ENCODE peak calls at places on chromosomes 5 and 9, in five cellular contexts. One of them, this sample, is unnamed.
A peak's percentile ranks its signal among the peaks of the same experiment; 100 is the strongest.

GRCh38 chr5:88144219-88145040 is 124.2 kb downstream of the TMEM161B start:
- DNase-seq in esophagus squamous epithelium: no peak
- DNase-seq in uterus: no peak
- DNase-seq in coronary artery: no peak
- DNase-seq in astrocyte of the cerebellum: no peak
- DNase-seq in this sample: no peak

GRCh38 chr9:112546149-112547012 is 59.8 kb downstream of the KIAA1958 start:
- DNase-seq in esophagus squamous epithelium: no peak
- DNase-seq in uterus: no peak
- DNase-seq in coronary artery: no peak
- DNase-seq in astrocyte of the cerebellum: peak; percentile 54
- DNase-seq in this sample: no peak

GRCh38 chr5:32222723-32223470 is 48.8 kb upstream of the GOLPH3 start:
- DNase-seq in esophagus squamous epithelium: no peak
- DNase-seq in uterus: no peak
- DNase-seq in coronary artery: no peak
- DNase-seq in astrocyte of the cerebellum: no peak
- DNase-seq in this sample: no peak

GRCh38 chr9:132634327-132634726 is 35.5 kb downstream of the DDX31 start:
- DNase-seq in esophagus squamous epithelium: no peak
- DNase-seq in uterus: no peak
- DNase-seq in coronary artery: no peak
- DNase-seq in astrocyte of the cerebellum: no peak
- DNase-seq in this sample: no peak

GRCh38 chr5:83323557-83323956 is 148.0 kb upstream of the VCAN start:
- DNase-seq in esophagus squamous epithelium: no peak
- DNase-seq in uterus: no peak
- DNase-seq in coronary artery: no peak
- DNase-seq in astrocyte of the cerebellum: no peak
- DNase-seq in this sample: no peak

GRCh38 chr5:99763021-99763814 is 772.0 kb upstream of the FAM174A start:
- DNase-seq in esophagus squamous epithelium: no peak
- DNase-seq in uterus: no peak
- DNase-seq in coronary artery: no peak
- DNase-seq in astrocyte of the cerebellum: no peak
- DNase-seq in this sample: no peak

GRCh38 chr5:66540078-66540477 is 56.1 kb upstream of the MAST4 start:
- DNase-seq in esophagus squamous epithelium: no peak
- DNase-seq in uterus: no peak
- DNase-seq in coronary artery: no peak
- DNase-seq in astrocyte of the cerebellum: no peak
- DNase-seq in this sample: no peak

GRCh38 chr9:90858505-90858904 is 56.9 kb downstream of the SYK start:
- DNase-seq in esophagus squamous epithelium: no peak
- DNase-seq in uterus: no peak
- DNase-seq in coronary artery: no peak
- DNase-seq in astrocyte of the cerebellum: no peak
- DNase-seq in this sample: no peak

GRCh38 chr9:88773627-88774244 is 217.5 kb upstream of the S1PR3 start:
- DNase-seq in esophagus squamous epithelium: no peak
- DNase-seq in uterus: no peak
- DNase-seq in coronary artery: no peak
- DNase-seq in astrocyte of the cerebellum: no peak
- DNase-seq in this sample: peak; percentile 43

GRCh38 chr5:5795074-5795779 is 372.8 kb downstream of the ICE1 start:
- DNase-seq in esophagus squamous epithelium: no peak
- DNase-seq in uterus: no peak
- DNase-seq in coronary artery: no peak
- DNase-seq in astrocyte of the cerebellum: no peak
- DNase-seq in this sample: no peak

GRCh38 chr5:83726912-83727311 is 6.3 kb upstream of the HAPLN1 start:
- DNase-seq in esophagus squamous epithelium: no peak
- DNase-seq in uterus: no peak
- DNase-seq in coronary artery: no peak
- DNase-seq in astrocyte of the cerebellum: peak; percentile 39
- DNase-seq in this sample: no peak

GRCh38 chr9:129889936-129890717 is 54.9 kb downstream of the USP20 start:
- DNase-seq in esophagus squamous epithelium: no peak
- DNase-seq in uterus: no peak
- DNase-seq in coronary artery: no peak
- DNase-seq in astrocyte of the cerebellum: no peak
- DNase-seq in this sample: no peak

GRCh38 chr5:125679522-125679921 is 743.7 kb upstream of the GRAMD2B start:
- DNase-seq in esophagus squamous epithelium: no peak
- DNase-seq in uterus: no peak
- DNase-seq in coronary artery: no peak
- DNase-seq in astrocyte of the cerebellum: no peak
- DNase-seq in this sample: no peak

GRCh38 chr5:146425023-146425422 is 22.1 kb upstream of the TCERG1 start:
- DNase-seq in esophagus squamous epithelium: no peak
- DNase-seq in uterus: no peak
- DNase-seq in coronary artery: no peak
- DNase-seq in astrocyte of the cerebellum: no peak
- DNase-seq in this sample: no peak

GRCh38 chr5:82159014-82159413 is 119.1 kb downstream of the RPS23 start:
- DNase-seq in esophagus squamous epithelium: no peak
- DNase-seq in uterus: no peak
- DNase-seq in coronary artery: no peak
- DNase-seq in astrocyte of the cerebellum: no peak
- DNase-seq in this sample: peak; percentile 84

GRCh38 chr5:73333944-73334703 is 114.5 kb downstream of the FOXD1 start:
- DNase-seq in esophagus squamous epithelium: no peak
- DNase-seq in uterus: no peak
- DNase-seq in coronary artery: no peak
- DNase-seq in astrocyte of the cerebellum: no peak
- DNase-seq in this sample: no peak

GRCh38 chr9:113484258-113484730 is 20.8 kb downstream of the RGS3 start:
- DNase-seq in esophagus squamous epithelium: no peak
- DNase-seq in uterus: peak; percentile 63
- DNase-seq in coronary artery: peak; percentile 79
- DNase-seq in astrocyte of the cerebellum: no peak
- DNase-seq in this sample: no peak

GRCh38 chr9:137218754-137219271 is 3.2 kb downstream of the RNF208 start:
- DNase-seq in esophagus squamous epithelium: no peak
- DNase-seq in uterus: no peak
- DNase-seq in coronary artery: no peak
- DNase-seq in astrocyte of the cerebellum: no peak
- DNase-seq in this sample: no peak

GRCh38 chr5:34652916-34653315 is 3.2 kb upstream of the RAI14 start:
- DNase-seq in esophagus squamous epithelium: no peak
- DNase-seq in uterus: no peak
- DNase-seq in coronary artery: no peak
- DNase-seq in astrocyte of the cerebellum: peak; percentile 72
- DNase-seq in this sample: peak; percentile 33

GRCh38 chr9:96383165-96383939 is at the start of gene SLC35D2:
- DNase-seq in esophagus squamous epithelium: no peak
- DNase-seq in uterus: peak; percentile 47
- DNase-seq in coronary artery: peak; percentile 77
- DNase-seq in astrocyte of the cerebellum: no peak
- DNase-seq in this sample: no peak

GRCh38 chr9:22911632-22912031 is 465.0 kb downstream of the DMRTA1 start:
- DNase-seq in esophagus squamous epithelium: no peak
- DNase-seq in uterus: no peak
- DNase-seq in coronary artery: no peak
- DNase-seq in astrocyte of the cerebellum: no peak
- DNase-seq in this sample: no peak

GRCh38 chr9:128341435-128341849 is 1.1 kb downstream of the SLC27A4 start:
- DNase-seq in esophagus squamous epithelium: no peak
- DNase-seq in uterus: peak; percentile 46
- DNase-seq in coronary artery: no peak
- DNase-seq in astrocyte of the cerebellum: no peak
- DNase-seq in this sample: no peak

GRCh38 chr5:180353963-180354574 is 933 bp upstream of the GFPT2 start:
- DNase-seq in esophagus squamous epithelium: no peak
- DNase-seq in uterus: no peak
- DNase-seq in coronary artery: no peak
- DNase-seq in astrocyte of the cerebellum: no peak
- DNase-seq in this sample: no peak
- H3K4me3 ChIP-seq in esophagus squamous epithelium: peak overlapping the region; percentile 51
- H3K4me3 ChIP-seq in uterus: peak overlapping the region; percentile 78
- H3K4me3 ChIP-seq in coronary artery: peak overlapping the region; percentile 87
- H3K4me3 ChIP-seq in astrocyte of the cerebellum: peak overlapping the region; percentile 86
- H3K4me3 ChIP-seq in this sample: peak overlapping the region; percentile 88

GRCh38 chr5:132260051-132260450 is 2.6 kb downstream of the PDLIM4 start:
- DNase-seq in esophagus squamous epithelium: no peak
- DNase-seq in uterus: peak; percentile 49
- DNase-seq in coronary artery: peak; percentile 69
- DNase-seq in astrocyte of the cerebellum: no peak
- DNase-seq in this sample: no peak
- H3K4me3 ChIP-seq in esophagus squamous epithelium: no peak overlapping the region
- H3K4me3 ChIP-seq in uterus: peak overlapping the region; percentile 80
- H3K4me3 ChIP-seq in coronary artery: peak overlapping the region; percentile 81
- H3K4me3 ChIP-seq in astrocyte of the cerebellum: peak overlapping the region; percentile 80
- H3K4me3 ChIP-seq in this sample: peak overlapping the region; percentile 83

DNA sequence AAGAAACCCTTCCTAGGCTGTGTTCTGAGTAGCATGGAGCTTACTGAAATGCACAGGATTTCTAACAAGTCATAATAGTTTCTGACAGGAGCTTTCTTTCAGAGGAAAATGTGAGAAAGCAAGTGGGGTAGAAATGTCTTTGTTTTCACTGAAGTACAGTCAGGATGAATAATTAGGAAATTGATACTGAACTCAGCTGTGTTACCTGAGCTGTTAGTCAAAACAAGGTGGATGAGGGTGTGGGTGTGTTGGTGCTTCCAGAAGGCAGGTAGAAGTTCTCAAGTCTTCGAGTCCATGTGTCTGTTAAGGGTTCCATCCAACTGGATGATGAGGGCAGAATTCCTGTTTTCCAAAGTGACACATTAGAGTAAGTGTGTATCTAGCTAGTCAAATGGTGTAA is 122.4 kb downstream of the BASP1 start:
- DNase-seq in esophagus squamous epithelium: no peak
- DNase-seq in uterus: no peak
- DNase-seq in coronary artery: no peak
- DNase-seq in astrocyte of the cerebellum: no peak
- DNase-seq in this sample: no peak
- H3K4me3 ChIP-seq in esophagus squamous epithelium: no peak overlapping the region
- H3K4me3 ChIP-seq in uterus: no peak overlapping the region
- H3K4me3 ChIP-seq in coronary artery: no peak overlapping the region
- H3K4me3 ChIP-seq in astrocyte of the cerebellum: no peak overlapping the region
- H3K4me3 ChIP-seq in this sample: no peak overlapping the region

GRCh38 chr9:134071149-134071548 is 3.3 kb upstream of the BRD3 start:
- DNase-seq in esophagus squamous epithelium: no peak
- DNase-seq in uterus: no peak
- DNase-seq in coronary artery: peak; percentile 62
- DNase-seq in astrocyte of the cerebellum: no peak
- DNase-seq in this sample: no peak

GRCh38 chr9:134069536-134070399 is 1.9 kb upstream of the BRD3 start:
- DNase-seq in esophagus squamous epithelium: no peak
- DNase-seq in uterus: no peak
- DNase-seq in coronary artery: peak; percentile 71
- DNase-seq in astrocyte of the cerebellum: no peak
- DNase-seq in this sample: no peak

GRCh38 chr9:134066923-134067851 is 639 bp downstream of the BRD3 start:
- DNase-seq in esophagus squamous epithelium: no peak
- DNase-seq in uterus: no peak
- DNase-seq in coronary artery: peak; percentile 75
- DNase-seq in astrocyte of the cerebellum: no peak
- DNase-seq in this sample: no peak

GRCh38 chr9:134067904-134068741 is at the start of gene BRD3:
- DNase-seq in esophagus squamous epithelium: peak; percentile 35
- DNase-seq in uterus: peak; percentile 80
- DNase-seq in coronary artery: peak; percentile 82
- DNase-seq in astrocyte of the cerebellum: peak; percentile 68
- DNase-seq in this sample: peak; percentile 61

DNA sequence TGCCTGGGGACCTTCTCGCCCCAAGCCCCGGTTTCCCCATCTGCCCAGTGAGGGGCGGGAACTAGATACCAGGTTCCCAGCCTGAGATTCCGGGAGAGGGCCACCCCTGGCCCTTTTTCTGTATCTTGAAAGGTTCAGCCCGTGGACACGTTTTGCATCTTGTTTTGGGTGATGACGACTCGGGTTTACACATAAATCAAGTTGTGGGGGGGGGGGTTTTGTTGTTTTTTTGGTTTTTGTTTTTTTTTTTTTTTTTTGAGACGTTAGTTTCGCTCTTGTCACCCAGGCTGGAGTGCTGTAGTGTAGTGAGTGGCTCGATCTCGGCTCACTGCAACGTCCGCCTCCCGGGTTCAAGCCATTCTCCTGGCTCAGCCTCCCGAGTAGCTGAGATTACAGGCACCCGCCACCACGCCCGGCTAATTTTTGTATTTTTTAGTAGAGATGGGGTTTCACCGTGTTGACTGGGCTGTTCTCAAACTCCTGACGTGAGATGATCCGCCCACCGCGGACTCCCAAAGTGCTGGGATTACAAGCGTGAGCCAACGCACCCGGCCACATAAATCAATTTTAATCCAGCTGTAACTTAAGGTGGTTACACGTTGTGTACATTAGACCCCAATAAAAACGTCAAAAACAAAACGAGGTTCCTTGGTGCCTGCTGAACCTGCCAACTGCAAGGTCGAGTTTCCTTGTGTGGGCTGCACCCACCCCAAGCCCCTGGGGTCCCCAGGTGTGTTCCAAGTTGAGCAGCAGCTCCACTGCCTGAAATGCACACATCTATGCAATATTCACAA is 1.1 kb upstream of the BRD3 start:
- DNase-seq in esophagus squamous epithelium: no peak
- DNase-seq in uterus: no peak
- DNase-seq in coronary artery: peak; percentile 65
- DNase-seq in astrocyte of the cerebellum: no peak
- DNase-seq in this sample: no peak
- H3K4me3 ChIP-seq in esophagus squamous epithelium: peak overlapping the region; percentile 92
- H3K4me3 ChIP-seq in uterus: peak overlapping the region; percentile 69
- H3K4me3 ChIP-seq in coronary artery: peak overlapping the region; percentile 92
- H3K4me3 ChIP-seq in astrocyte of the cerebellum: peak overlapping the region; percentile 58
- H3K4me3 ChIP-seq in this sample: peak overlapping the region; percentile 48

GRCh38 chr5:65481635-65482271 is at the start of gene ADAMTS6:
- DNase-seq in esophagus squamous epithelium: peak; percentile 45
- DNase-seq in uterus: peak; percentile 94
- DNase-seq in coronary artery: peak; percentile 93
- DNase-seq in astrocyte of the cerebellum: peak; percentile 93
- DNase-seq in this sample: peak; percentile 96

GRCh38 chr5:65483474-65484346 is 2.0 kb upstream of the ADAMTS6 start:
- DNase-seq in esophagus squamous epithelium: no peak
- DNase-seq in uterus: no peak
- DNase-seq in coronary artery: no peak
- DNase-seq in astrocyte of the cerebellum: peak; percentile 53
- DNase-seq in this sample: peak; percentile 57

GRCh38 chr5:65482727-65483473 is 1.2 kb upstream of the ADAMTS6 start:
- DNase-seq in esophagus squamous epithelium: no peak
- DNase-seq in uterus: peak; percentile 25
- DNase-seq in coronary artery: no peak
- DNase-seq in astrocyte of the cerebellum: peak; percentile 51
- DNase-seq in this sample: peak; percentile 31

GRCh38 chr5:65481171-65481575 is 547 bp downstream of the ADAMTS6 start:
- DNase-seq in esophagus squamous epithelium: no peak
- DNase-seq in uterus: no peak
- DNase-seq in coronary artery: no peak
- DNase-seq in astrocyte of the cerebellum: no peak
- DNase-seq in this sample: no peak

GRCh38 chr5:65482280-65482726 is 583 bp upstream of the ADAMTS6 start:
- DNase-seq in esophagus squamous epithelium: no peak
- DNase-seq in uterus: no peak
- DNase-seq in coronary artery: no peak
- DNase-seq in astrocyte of the cerebellum: no peak
- DNase-seq in this sample: peak; percentile 26
- H3K4me3 ChIP-seq in esophagus squamous epithelium: peak overlapping the region; percentile 39
- H3K4me3 ChIP-seq in uterus: peak overlapping the region; percentile 64
- H3K4me3 ChIP-seq in coronary artery: peak overlapping the region; percentile 68
- H3K4me3 ChIP-seq in astrocyte of the cerebellum: peak overlapping the region; percentile 59
- H3K4me3 ChIP-seq in this sample: peak overlapping the region; percentile 76

GRCh38 chr9:126558051-126558665 is 55.6 kb upstream of the LMX1B start:
- DNase-seq in esophagus squamous epithelium: no peak
- DNase-seq in uterus: peak; percentile 27
- DNase-seq in coronary artery: no peak
- DNase-seq in astrocyte of the cerebellum: peak; percentile 19
- DNase-seq in this sample: no peak
- H3K4me3 ChIP-seq in esophagus squamous epithelium: no peak overlapping the region
- H3K4me3 ChIP-seq in uterus: no peak overlapping the region
- H3K4me3 ChIP-seq in coronary artery: no peak overlapping the region
- H3K4me3 ChIP-seq in astrocyte of the cerebellum: no peak overlapping the region
- H3K4me3 ChIP-seq in this sample: no peak overlapping the region

This sample was measured in skeletal muscle cell.